ENCODE peak calls at places on chromosomes 4 and X, in four cellular contexts. W, Y, A and N are unnamed samples.

GRCh38 chr4:80500593-80500992 is 165.1 kb downstream of the CFAP299 start:
- DNase-seq in Y (no peak), A (no peak), W (no peak), N (no peak)

GRCh38 chr4:40550900-40551546 is 78.6 kb downstream of the RBM47 start:
- DNase-seq in W (no peak), A (peak; percentile 44), Y (peak; percentile 54), N (peak; percentile 76)

GRCh38 chrX:11427082-11428033 is 134.1 kb downstream of the AMELX start:
- DNase-seq in Y (no peak), A (peak; percentile 75), W (peak; percentile 26), N (no peak)

GRCh38 chr4:15586046-15586445 is 69.1 kb downstream of the FBXL5 start:
- DNase-seq in W (no peak), Y (no peak), A (no peak), N (no peak)

GRCh38 chr4:52883707-52884669 is 21.9 kb downstream of the RASL11B start:
- DNase-seq in Y (no peak), W (no peak), A (no peak), N (no peak)

GRCh38 chrX:26586570-26586969 is 370.6 kb downstream of the MAGEB5 start:
- DNase-seq in Y (no peak), A (no peak), W (no peak), N (no peak)

GRCh38 chr4:77538574-77539157 is 67.0 kb upstream of the CXCL13 start:
- DNase-seq in W (no peak), Y (peak; percentile 12), A (no peak), N (no peak)

GRCh38 chr4:86482851-86483490 is 111.1 kb upstream of the PTPN13 start:
- DNase-seq in Y (no peak), W (peak; percentile 11), A (no peak), N (no peak)

GRCh38 chr4:41022116-41022515 is 192.2 kb downstream of the APBB2 start:
- DNase-seq in Y (no peak), W (no peak), A (no peak), N (no peak)

GRCh38 chr4:53943345-53944085 is 120.9 kb downstream of the CHIC2 start:
- DNase-seq in W (no peak), Y (no peak), A (no peak), N (no peak)

GRCh38 chr4:128810871-128811570 is 1.5 kb downstream of the JADE1 start:
- DNase-seq in Y (peak; percentile 88), A (peak; percentile 82), W (peak; percentile 77), N (no peak)

GRCh38 chr4:111360906-111361305 is 738.0 kb upstream of the PITX2 start:
- DNase-seq in Y (no peak), A (no peak), W (no peak), N (no peak)

GRCh38 chrX:22323541-22323940 is 50.8 kb downstream of the CBLL2 start:
- DNase-seq in A (no peak), W (no peak), Y (no peak), N (no peak)

GRCh38 chrX:70132244-70132643 is 1.0 kb upstream of the IGBP1 start:
- DNase-seq in A (peak; percentile 7), W (no peak), Y (no peak), N (no peak)

GRCh38 chr4:86961605-86962295 is 26.9 kb downstream of the AFF1 start:
- DNase-seq in W (no peak), A (peak; percentile 86), Y (no peak), N (peak; percentile 85)

GRCh38 chrX:28205905-28206304 is 224.7 kb upstream of the DCAF8L1 start:
- DNase-seq in Y (no peak), W (no peak), A (no peak), N (no peak)

GRCh38 chr4:125191252-125191651 is 123.5 kb upstream of the FAT4 start:
- DNase-seq in Y (no peak), W (no peak), A (no peak), N (no peak)

GRCh38 chr4:3402409-3403103 is 39.2 kb upstream of the HGFAC start:
- DNase-seq in W (no peak), A (no peak), Y (no peak), N (no peak)

GRCh38 chr4:23631255-23631950 is 258.4 kb downstream of the PPARGC1A start:
- DNase-seq in W (no peak), Y (no peak), A (no peak), N (no peak)

GRCh38 chrX:19772306-19772705 is 115.1 kb downstream of the SH3KBP1 start:
- DNase-seq in A (no peak), W (no peak), Y (no peak), N (no peak)

GRCh38 chrX:122866527-122866926 is 317.6 kb upstream of the GRIA3 start:
- DNase-seq in W (no peak), Y (no peak), A (no peak), N (no peak)

GRCh38 chrX:70253377-70254062 is 6.5 kb downstream of the P2RY4 start:
- DNase-seq in Y (peak; percentile 1), W (no peak), A (no peak), N (no peak)

GRCh38 chr4:86757468-86757867 is 91.7 kb downstream of the SLC10A6 start:
- DNase-seq in A (no peak), Y (no peak), W (no peak), N (no peak)

GRCh38 chr4:189974056-189974455 is 33.4 kb downstream of the FRG1 start:
- DNase-seq in Y (peak; percentile 15), A (peak; percentile 17), W (peak; percentile 50), N (no peak)

GRCh38 chr4:109548655-109549054 is 11.4 kb upstream of the MCUB start:
- DNase-seq in A (no peak), Y (no peak), W (no peak), N (no peak)

GRCh38 chr4:177484613-177485021 is 42.4 kb upstream of the AGA start:
- DNase-seq in Y (peak; percentile 17), A (no peak), W (no peak), N (no peak)

GRCh38 chrX:150766351-150767044 is 73.3 kb downstream of the MTMR1 start:
- DNase-seq in W (no peak), Y (no peak), A (peak; percentile 20), N (no peak)

GRCh38 chrX:66756717-66757116 is 117.8 kb upstream of the EDA2R start:
- DNase-seq in W (no peak), Y (no peak), A (no peak), N (no peak)

GRCh38 chrX:85992811-85993229 is 54.5 kb downstream of the CHM start:
- DNase-seq in Y (peak; percentile 3), W (no peak), A (no peak), N (no peak)

GRCh38 chrX:373641-374471 is 12.9 kb downstream of the PPP2R3B start:
- DNase-seq in A (no peak), W (no peak), Y (peak; percentile 27), N (no peak)

GRCh38 chr4:121784975-121785374 is 16.1 kb upstream of the EXOSC9 start:
- DNase-seq in A (no peak), W (no peak), Y (no peak), N (no peak)

GRCh38 chrX:97898798-97899197 is 1015.1 kb downstream of the RPA4 start:
- DNase-seq in A (no peak), Y (no peak), W (no peak), N (no peak)
- TF ChIP-seq MXI1 in A (no peak), Y (no peak), W (no peak), N (no peak)

GRCh38 chr4:84932462-84932861 is 34.0 kb downstream of the WDFY3 start:
- DNase-seq in A (no peak), W (no peak), Y (no peak), N (no peak)

GRCh38 chr4:84931274-84931673 is 35.2 kb downstream of the WDFY3 start:
- DNase-seq in A (no peak), W (no peak), Y (no peak), N (no peak)

GRCh38 chr4:84936123-84936522 is 30.4 kb downstream of the WDFY3 start:
- DNase-seq in Y (no peak), W (no peak), A (no peak), N (no peak)

GRCh38 chr4:84928089-84928488 is 38.4 kb downstream of the WDFY3 start:
- DNase-seq in A (no peak), Y (no peak), W (no peak), N (no peak)

DNA sequence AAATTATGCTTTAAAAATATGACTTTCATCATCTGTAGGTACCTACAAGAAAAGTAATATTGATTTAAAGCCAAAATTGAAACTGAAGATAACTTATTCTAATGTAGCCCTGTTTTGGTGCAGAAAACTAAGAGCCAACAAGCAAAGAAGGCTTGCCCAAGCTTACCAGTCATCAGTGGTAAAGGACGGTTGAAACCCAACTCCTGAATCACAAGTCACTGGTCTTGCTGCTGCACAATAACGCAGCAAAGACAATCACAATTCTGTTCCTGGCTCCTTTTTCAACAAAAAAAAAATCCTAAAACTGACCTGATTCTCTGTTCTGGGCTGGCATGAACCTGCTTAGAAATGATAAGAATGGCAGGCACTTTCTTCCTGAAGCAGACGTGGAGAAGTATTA is 34.5 kb downstream of the WDFY3 start:
- DNase-seq in A (no peak), Y (no peak), W (no peak), N (no peak)
- TF ChIP-seq MXI1 in A (no peak), Y (no peak), W (no peak), N (no peak)

DNA sequence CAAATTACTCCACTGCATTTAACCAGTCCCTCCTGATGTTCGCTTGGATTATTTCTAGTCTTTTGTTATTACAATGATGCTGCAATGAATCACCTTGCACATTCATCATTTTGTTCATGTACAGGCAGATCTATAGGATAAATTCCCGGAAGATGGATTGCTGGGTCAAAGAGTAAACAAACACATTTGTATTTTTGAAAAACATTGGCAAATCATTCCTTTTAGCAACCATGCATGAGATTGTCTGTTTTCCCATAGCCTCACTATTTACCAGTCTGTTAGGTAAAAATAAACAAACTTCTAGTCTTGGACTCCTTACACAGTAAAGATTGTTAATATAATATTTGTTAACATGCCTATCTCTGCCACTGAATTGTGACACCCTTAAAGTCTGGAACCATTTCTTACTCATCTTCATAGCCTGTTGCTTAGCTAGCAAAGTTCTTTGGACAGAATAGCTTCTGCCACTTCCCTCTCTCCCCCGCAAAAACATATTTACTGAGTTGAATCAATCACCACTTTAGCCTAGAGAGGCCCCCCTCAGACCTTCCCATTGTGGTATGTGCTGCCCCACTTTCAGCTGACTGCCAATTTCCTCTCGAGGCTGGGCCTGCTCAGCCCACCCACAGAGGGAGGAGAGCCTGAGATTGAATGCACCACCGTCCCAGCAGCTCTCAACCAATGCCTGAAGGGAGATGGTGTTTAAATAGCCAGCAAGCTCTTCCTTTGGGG is 108.4 kb upstream of the ATXN3L start:
- DNase-seq in W (no peak), Y (no peak), A (no peak), N (no peak)
- TF ChIP-seq MXI1 in W (no peak), Y (no peak), A (no peak), N (no peak)

GRCh38 chrX:39672405-39672804 is 425.4 kb downstream of the BCOR start:
- DNase-seq in W (no peak), Y (no peak), A (no peak), N (no peak)

GRCh38 chrX:39669668-39670067 is 428.1 kb downstream of the BCOR start:
- DNase-seq in W (no peak), A (no peak), Y (no peak), N (no peak)

GRCh38 chrX:39667746-39668507 is 429.8 kb downstream of the BCOR start:
- DNase-seq in Y (no peak), W (no peak), A (no peak), N (no peak)

GRCh38 chrX:39667191-39667590 is 430.6 kb downstream of the BCOR start:
- DNase-seq in Y (no peak), A (no peak), W (no peak), N (no peak)

DNA sequence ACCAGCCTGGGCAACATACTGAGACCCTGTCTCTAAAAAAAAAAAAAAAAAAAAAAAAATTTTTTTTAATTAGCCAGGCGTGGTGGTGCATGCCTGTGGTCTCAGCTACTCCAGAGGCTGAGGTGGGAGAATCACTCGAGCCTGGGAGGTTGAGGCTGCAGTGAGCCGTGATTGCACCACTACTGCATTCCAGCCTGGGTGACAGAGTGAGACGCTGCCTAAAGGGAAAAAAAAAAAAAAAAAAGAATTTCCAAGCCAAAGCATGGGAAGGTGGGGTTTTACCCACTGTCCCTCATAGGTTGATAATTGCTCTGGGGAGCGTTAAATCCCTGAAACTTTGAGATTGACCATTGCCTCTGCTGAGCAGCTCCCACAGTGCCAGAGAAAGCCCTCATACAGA is 427.5 kb downstream of the BCOR start:
- DNase-seq in Y (no peak), W (no peak), A (no peak), N (no peak)
- TF ChIP-seq MXI1 in Y (no peak), W (no peak), A (no peak), N (no peak)